ENCODE peak calls at places on chromosomes 7 and 10, in seven cellular contexts. W, U, T, M, R, F and Z are unnamed samples.

GRCh38 chr10:93894516-93895378 is 969 bp downstream of the SLC35G1 start:
- DNase-seq in W (no peak), U (no peak), T (no peak), M (no peak), R (no peak), F (no peak), Z (no peak)

GRCh38 chr7:20206104-20206896 is 10.9 kb downstream of the MACC1 start:
- DNase-seq in W (no peak), U (no peak), T (no peak), M (no peak), R (no peak), F (no peak), Z (no peak)

GRCh38 chr10:385571-386300 is 250.5 kb downstream of the ZMYND11 start:
- DNase-seq in W (no peak), U (no peak), T (no peak), M (no peak), R (no peak), F (peak; percentile 67), Z (no peak)

GRCh38 chr7:92809397-92810241 is 26.8 kb downstream of the CDK6 start:
- DNase-seq in W (peak; percentile 29), U (peak; percentile 92), T (peak; percentile 81), M (peak; percentile 55), R (peak; percentile 80), F (no peak), Z (no peak)

GRCh38 chr7:82823073-82823472 is 339.6 kb downstream of the PCLO start:
- DNase-seq in W (no peak), U (no peak), T (no peak), M (no peak), R (no peak), F (no peak), Z (no peak)

GRCh38 chr10:80290474-80291220 is 1.2 kb upstream of the MAT1A start:
- DNase-seq in W (no peak), U (no peak), T (no peak), M (no peak), R (no peak), F (no peak), Z (no peak)

GRCh38 chr10:101237908-101238731 is 8.9 kb upstream of the LBX1 start:
- DNase-seq in W (no peak), U (no peak), T (no peak), M (no peak), R (no peak), F (no peak), Z (no peak)

GRCh38 chr7:11449316-11449715 is 382.7 kb downstream of the THSD7A start:
- DNase-seq in W (no peak), U (no peak), T (no peak), M (no peak), R (no peak), F (no peak), Z (no peak)

GRCh38 chr10:131082991-131083465 is 228.5 kb downstream of the TCERG1L start:
- DNase-seq in W (no peak), U (no peak), T (no peak), M (no peak), R (peak; percentile 63), F (no peak), Z (no peak)

GRCh38 chr10:50421026-50421719 is 169.9 kb upstream of the ASAH2 start:
- DNase-seq in W (no peak), U (peak; percentile 72), T (peak; percentile 27), M (peak; percentile 37), R (peak; percentile 34), F (no peak), Z (no peak)

GRCh38 chr10:43114031-43114742 is 24.1 kb upstream of the CSGALNACT2 start:
- DNase-seq in W (no peak), U (no peak), T (no peak), M (no peak), R (no peak), F (no peak), Z (no peak)

GRCh38 chr7:12257582-12257981 is 46.5 kb downstream of the TMEM106B start:
- DNase-seq in W (no peak), U (peak; percentile 86), T (no peak), M (no peak), R (no peak), F (no peak), Z (no peak)

GRCh38 chr10:98438715-98439114 is 8.0 kb downstream of the HPS1 start:
- DNase-seq in W (no peak), U (no peak), T (no peak), M (no peak), R (no peak), F (no peak), Z (no peak)

GRCh38 chr7:20172736-20173334 is 44.3 kb downstream of the MACC1 start:
- DNase-seq in W (peak; percentile 83), U (no peak), T (peak; percentile 62), M (peak; percentile 40), R (peak; percentile 35), F (no peak), Z (peak; percentile 32)

GRCh38 chr10:130983749-130984148 is 327.8 kb downstream of the TCERG1L start:
- DNase-seq in W (no peak), U (no peak), T (no peak), M (no peak), R (no peak), F (no peak), Z (no peak)

GRCh38 chr7:155916926-155917655 is 104.8 kb upstream of the SHH start:
- DNase-seq in W (no peak), U (no peak), T (no peak), M (no peak), R (no peak), F (no peak), Z (no peak)

GRCh38 chr7:115338016-115338415 is 416.1 kb downstream of the MDFIC start:
- DNase-seq in W (no peak), U (no peak), T (no peak), M (no peak), R (no peak), F (no peak), Z (no peak)

GRCh38 chr7:137742051-137742450 is 104.7 kb downstream of the DGKI start:
- DNase-seq in W (no peak), U (no peak), T (no peak), M (no peak), R (no peak), F (no peak), Z (no peak)

GRCh38 chr10:43219848-43220247 is 47.0 kb downstream of the RASGEF1A start:
- DNase-seq in W (no peak), U (no peak), T (no peak), M (no peak), R (no peak), F (peak; percentile 28), Z (peak; percentile 75)

GRCh38 chr7:22325671-22326070 is 31.3 kb downstream of the RAPGEF5 start:
- DNase-seq in W (no peak), U (no peak), T (no peak), M (no peak), R (no peak), F (no peak), Z (no peak)

GRCh38 chr10:102420443-102420809 is 210 bp upstream of the FBXL15 start:
- DNase-seq in W (no peak), U (no peak), T (peak; percentile 92), M (no peak), R (peak; percentile 90), F (no peak), Z (no peak)

GRCh38 chr10:132319853-132320669 is 11.9 kb upstream of the LRRC27 start:
- DNase-seq in W (no peak), U (peak; percentile 66), T (no peak), M (no peak), R (no peak), F (no peak), Z (peak; percentile 43)

GRCh38 chr10:20247858-20248257 is 431.6 kb downstream of the PLXDC2 start:
- DNase-seq in W (no peak), U (no peak), T (no peak), M (no peak), R (no peak), F (no peak), Z (no peak)

GRCh38 chr10:20254078-20254477 is 437.8 kb downstream of the PLXDC2 start:
- DNase-seq in W (peak; percentile 30), U (no peak), T (no peak), M (no peak), R (no peak), F (no peak), Z (no peak)

DNA sequence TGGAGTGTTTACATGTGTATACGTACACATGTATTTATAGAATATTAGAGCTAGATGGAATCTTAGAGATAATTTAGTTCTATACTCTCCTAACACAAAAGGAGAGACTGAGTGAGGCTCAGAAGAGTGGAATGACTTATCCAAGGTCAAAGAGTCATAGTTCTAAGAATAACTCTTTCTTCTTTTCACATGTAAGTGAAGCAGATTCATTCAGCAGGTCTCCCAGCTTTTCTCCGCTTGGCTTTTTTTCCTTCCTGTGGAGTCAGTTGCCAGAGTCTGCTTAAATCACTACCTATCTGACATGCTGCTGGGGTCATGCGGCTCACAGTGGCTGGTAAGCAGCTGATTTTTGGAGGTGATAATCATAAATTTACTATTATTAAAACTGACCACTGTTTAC is 432.1 kb downstream of the PLXDC2 start:
- DNase-seq in W (no peak), U (no peak), T (no peak), M (no peak), R (no peak), F (no peak), Z (no peak)
- H3K4me3 ChIP-seq in W (no peak overlapping the region), U (no peak overlapping the region), T (no peak overlapping the region), M (no peak overlapping the region), R (no peak overlapping the region), F (no peak overlapping the region), Z (no peak overlapping the region)

DNA sequence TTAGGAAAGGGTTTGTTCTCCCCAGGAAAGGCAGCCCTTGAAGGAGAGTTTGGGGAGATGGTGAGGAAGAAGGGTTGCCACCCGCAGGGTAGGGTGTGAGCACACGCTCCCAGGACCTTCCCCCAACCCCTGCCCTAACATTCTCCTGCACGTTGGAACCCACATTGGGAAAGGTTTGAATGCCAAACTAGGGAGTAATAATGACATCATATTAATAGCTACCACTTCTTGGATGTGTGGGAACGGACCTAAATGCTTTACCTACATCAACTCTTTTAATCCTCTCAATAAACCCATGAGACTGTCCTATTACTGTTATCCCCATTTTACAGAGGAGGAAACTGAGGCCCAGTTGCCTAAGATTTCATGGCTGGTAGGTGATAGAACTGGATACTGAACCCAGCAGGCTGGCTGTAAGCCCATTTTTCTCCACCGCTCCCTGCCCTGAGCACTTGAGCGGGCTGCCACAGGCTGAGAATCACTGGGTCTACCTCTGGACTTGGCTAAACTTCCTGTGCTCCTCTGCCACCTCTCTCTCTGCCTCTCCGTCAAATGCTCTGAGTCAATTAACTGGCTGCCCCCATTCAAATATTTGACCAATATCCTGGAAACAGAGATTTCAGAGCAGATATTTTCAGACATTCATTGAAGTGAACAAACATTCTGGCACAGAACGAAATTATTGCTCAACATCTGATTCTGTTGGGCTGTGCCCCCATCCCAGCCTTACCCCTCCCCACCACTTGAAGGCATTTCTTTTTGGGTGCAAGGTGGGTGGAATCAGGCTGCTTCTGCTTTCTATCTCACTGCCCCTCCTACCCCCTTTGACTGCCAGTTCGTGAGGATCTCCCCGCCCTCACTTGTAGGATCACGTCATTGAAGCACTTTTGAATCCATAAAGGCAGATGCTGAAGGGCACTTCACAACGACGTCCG is 129.7 kb downstream of the C10orf105 start:
- DNase-seq in W (no peak), U (no peak), T (no peak), M (no peak), R (no peak), F (no peak), Z (no peak)
- TF ChIP-seq POLR2A in W (no peak), U (no peak), T (no peak), M (no peak), R (no peak), F (no peak), Z (no peak)

GRCh38 chr7:42735081-42735480 is 176.8 kb downstream of the C7orf25 start:
- DNase-seq in W (no peak), U (no peak), T (no peak), M (no peak), R (no peak), F (no peak), Z (no peak)
- TF ChIP-seq CTCF in W (no peak), U (no peak), T (no peak), M (no peak), R (no peak), F (no peak), Z (no peak)

GRCh38 chr7:16770657-16771329 is 17.2 kb downstream of the TSPAN13 start:
- DNase-seq in W (no peak), U (no peak), T (no peak), M (no peak), R (no peak), F (no peak), Z (peak; percentile 23)
- H3K4me3 ChIP-seq in W (no peak overlapping the region), U (no peak overlapping the region), T (no peak overlapping the region), M (no peak overlapping the region), R (no peak overlapping the region), F (peak overlapping the region; percentile 21), Z (no peak overlapping the region)